ENCODE peak calls at places on chromosome 3, in seven cellular contexts. One of them, this sample, is unnamed.

GRCh38 chr3:56323986-56324420 is 144.3 kb downstream of the ERC2 start:
- DNase-seq in GM20000: no peak
- DNase-seq in D721Med: no peak
- DNase-seq in NCI-H1105: no peak
- DNase-seq in AG10803: peak
- DNase-seq in stimulated activated CD4-positive, alpha-beta T cell treated with anti-CD3 and anti-CD28 coated beads, TNF-alpha, amount 100 ng/mL, for 24 hours: no peak
- DNase-seq in OCI-M1: peak
- DNase-seq in this sample: no peak

GRCh38 chr3:9669720-9670432 is 20.6 kb downstream of the MTMR14 start:
- DNase-seq in GM20000: no peak
- DNase-seq in D721Med: no peak
- DNase-seq in NCI-H1105: no peak
- DNase-seq in AG10803: peak
- DNase-seq in stimulated activated CD4-positive, alpha-beta T cell treated with anti-CD3 and anti-CD28 coated beads, TNF-alpha, amount 100 ng/mL, for 24 hours: no peak
- DNase-seq in OCI-M1: no peak
- DNase-seq in this sample: no peak

GRCh38 chr3:63687569-63688233 is 35.2 kb downstream of the SNTN start:
- DNase-seq in GM20000: no peak
- DNase-seq in D721Med: no peak
- DNase-seq in NCI-H1105: no peak
- DNase-seq in AG10803: peak
- DNase-seq in stimulated activated CD4-positive, alpha-beta T cell treated with anti-CD3 and anti-CD28 coated beads, TNF-alpha, amount 100 ng/mL, for 24 hours: no peak
- DNase-seq in OCI-M1: no peak
- DNase-seq in this sample: no peak

GRCh38 chr3:14771593-14772497 is 46.9 kb upstream of the FGD5 start:
- DNase-seq in GM20000: no peak
- DNase-seq in D721Med: no peak
- DNase-seq in NCI-H1105: no peak
- DNase-seq in AG10803: no peak
- DNase-seq in stimulated activated CD4-positive, alpha-beta T cell treated with anti-CD3 and anti-CD28 coated beads, TNF-alpha, amount 100 ng/mL, for 24 hours: no peak
- DNase-seq in OCI-M1: no peak
- DNase-seq in this sample: no peak

GRCh38 chr3:72077473-72078259 is 292.7 kb upstream of the PROK2 start:
- DNase-seq in GM20000: no peak
- DNase-seq in D721Med: no peak
- DNase-seq in NCI-H1105: no peak
- DNase-seq in AG10803: no peak
- DNase-seq in stimulated activated CD4-positive, alpha-beta T cell treated with anti-CD3 and anti-CD28 coated beads, TNF-alpha, amount 100 ng/mL, for 24 hours: no peak
- DNase-seq in OCI-M1: no peak
- DNase-seq in this sample: no peak

GRCh38 chr3:112979244-112979832 is 4.4 kb upstream of the CD200R1 start:
- DNase-seq in GM20000: peak
- DNase-seq in D721Med: no peak
- DNase-seq in NCI-H1105: peak
- DNase-seq in AG10803: peak
- DNase-seq in stimulated activated CD4-positive, alpha-beta T cell treated with anti-CD3 and anti-CD28 coated beads, TNF-alpha, amount 100 ng/mL, for 24 hours: no peak
- DNase-seq in OCI-M1: peak
- DNase-seq in this sample: no peak

GRCh38 chr3:10263549-10264363 is 15.5 kb downstream of the TATDN2 start:
- DNase-seq in GM20000: no peak
- DNase-seq in D721Med: no peak
- DNase-seq in NCI-H1105: no peak
- DNase-seq in AG10803: peak
- DNase-seq in stimulated activated CD4-positive, alpha-beta T cell treated with anti-CD3 and anti-CD28 coated beads, TNF-alpha, amount 100 ng/mL, for 24 hours: peak
- DNase-seq in OCI-M1: peak
- DNase-seq in this sample: peak

GRCh38 chr3:120298996-120299395 is 14.0 kb upstream of the GPR156 start:
- DNase-seq in GM20000: no peak
- DNase-seq in D721Med: no peak
- DNase-seq in NCI-H1105: no peak
- DNase-seq in AG10803: no peak
- DNase-seq in stimulated activated CD4-positive, alpha-beta T cell treated with anti-CD3 and anti-CD28 coated beads, TNF-alpha, amount 100 ng/mL, for 24 hours: no peak
- DNase-seq in OCI-M1: no peak
- DNase-seq in this sample: no peak

GRCh38 chr3:188284455-188285212 is 130.7 kb downstream of the LPP start:
- DNase-seq in GM20000: no peak
- DNase-seq in D721Med: no peak
- DNase-seq in NCI-H1105: no peak
- DNase-seq in AG10803: no peak
- DNase-seq in stimulated activated CD4-positive, alpha-beta T cell treated with anti-CD3 and anti-CD28 coated beads, TNF-alpha, amount 100 ng/mL, for 24 hours: peak
- DNase-seq in OCI-M1: no peak
- DNase-seq in this sample: no peak

GRCh38 chr3:187830181-187830580 is 84.9 kb upstream of the BCL6 start:
- DNase-seq in GM20000: no peak
- DNase-seq in D721Med: no peak
- DNase-seq in NCI-H1105: no peak
- DNase-seq in AG10803: no peak
- DNase-seq in stimulated activated CD4-positive, alpha-beta T cell treated with anti-CD3 and anti-CD28 coated beads, TNF-alpha, amount 100 ng/mL, for 24 hours: no peak
- DNase-seq in OCI-M1: no peak
- DNase-seq in this sample: no peak

GRCh38 chr3:142151828-142152227 is 2.5 kb upstream of the TFDP2 start:
- DNase-seq in GM20000: no peak
- DNase-seq in D721Med: no peak
- DNase-seq in NCI-H1105: no peak
- DNase-seq in AG10803: no peak
- DNase-seq in stimulated activated CD4-positive, alpha-beta T cell treated with anti-CD3 and anti-CD28 coated beads, TNF-alpha, amount 100 ng/mL, for 24 hours: no peak
- DNase-seq in OCI-M1: no peak
- DNase-seq in this sample: no peak

GRCh38 chr3:10554236-10554611 is 48.8 kb upstream of the ATP2B2 start:
- DNase-seq in GM20000: no peak
- DNase-seq in D721Med: no peak
- DNase-seq in NCI-H1105: no peak
- DNase-seq in AG10803: no peak
- DNase-seq in stimulated activated CD4-positive, alpha-beta T cell treated with anti-CD3 and anti-CD28 coated beads, TNF-alpha, amount 100 ng/mL, for 24 hours: no peak
- DNase-seq in OCI-M1: no peak
- DNase-seq in this sample: no peak

GRCh38 chr3:48561045-48561736 is 2.4 kb downstream of the UCN2 start:
- DNase-seq in GM20000: peak
- DNase-seq in D721Med: no peak
- DNase-seq in NCI-H1105: no peak
- DNase-seq in AG10803: peak
- DNase-seq in stimulated activated CD4-positive, alpha-beta T cell treated with anti-CD3 and anti-CD28 coated beads, TNF-alpha, amount 100 ng/mL, for 24 hours: no peak
- DNase-seq in OCI-M1: peak
- DNase-seq in this sample: no peak

GRCh38 chr3:14391033-14391432 is 11.4 kb upstream of the SLC6A6 start:
- DNase-seq in GM20000: no peak
- DNase-seq in D721Med: no peak
- DNase-seq in NCI-H1105: no peak
- DNase-seq in AG10803: peak
- DNase-seq in stimulated activated CD4-positive, alpha-beta T cell treated with anti-CD3 and anti-CD28 coated beads, TNF-alpha, amount 100 ng/mL, for 24 hours: no peak
- DNase-seq in OCI-M1: peak
- DNase-seq in this sample: no peak

GRCh38 chr3:29525254-29525881 is 244.5 kb downstream of the RBMS3 start:
- DNase-seq in GM20000: no peak
- DNase-seq in D721Med: no peak
- DNase-seq in NCI-H1105: peak
- DNase-seq in AG10803: peak
- DNase-seq in stimulated activated CD4-positive, alpha-beta T cell treated with anti-CD3 and anti-CD28 coated beads, TNF-alpha, amount 100 ng/mL, for 24 hours: no peak
- DNase-seq in OCI-M1: no peak
- DNase-seq in this sample: no peak

GRCh38 chr3:41199866-41200668 is 762 bp downstream of the CTNNB1 start:
- DNase-seq in GM20000: peak
- DNase-seq in D721Med: no peak
- DNase-seq in NCI-H1105: no peak
- DNase-seq in AG10803: peak
- DNase-seq in stimulated activated CD4-positive, alpha-beta T cell treated with anti-CD3 and anti-CD28 coated beads, TNF-alpha, amount 100 ng/mL, for 24 hours: peak
- DNase-seq in OCI-M1: peak
- DNase-seq in this sample: peak

GRCh38 chr3:147472846-147473245 is 63.7 kb downstream of the ZIC1 start:
- DNase-seq in GM20000: no peak
- DNase-seq in D721Med: no peak
- DNase-seq in NCI-H1105: no peak
- DNase-seq in AG10803: no peak
- DNase-seq in stimulated activated CD4-positive, alpha-beta T cell treated with anti-CD3 and anti-CD28 coated beads, TNF-alpha, amount 100 ng/mL, for 24 hours: no peak
- DNase-seq in OCI-M1: no peak
- DNase-seq in this sample: no peak

GRCh38 chr3:171157286-171157685 is 130.8 kb upstream of the SLC2A2 start:
- DNase-seq in GM20000: no peak
- DNase-seq in D721Med: no peak
- DNase-seq in NCI-H1105: no peak
- DNase-seq in AG10803: no peak
- DNase-seq in stimulated activated CD4-positive, alpha-beta T cell treated with anti-CD3 and anti-CD28 coated beads, TNF-alpha, amount 100 ng/mL, for 24 hours: no peak
- DNase-seq in OCI-M1: no peak
- DNase-seq in this sample: no peak

GRCh38 chr3:195708066-195708465 is 12.7 kb upstream of the MUC20 start:
- DNase-seq in GM20000: peak
- DNase-seq in D721Med: no peak
- DNase-seq in NCI-H1105: no peak
- DNase-seq in AG10803: no peak
- DNase-seq in stimulated activated CD4-positive, alpha-beta T cell treated with anti-CD3 and anti-CD28 coated beads, TNF-alpha, amount 100 ng/mL, for 24 hours: no peak
- DNase-seq in OCI-M1: no peak
- DNase-seq in this sample: no peak

GRCh38 chr3:194323785-194324735 is 27.1 kb downstream of the CPN2 start:
- DNase-seq in GM20000: peak
- DNase-seq in D721Med: no peak
- DNase-seq in NCI-H1105: no peak
- DNase-seq in AG10803: peak
- DNase-seq in stimulated activated CD4-positive, alpha-beta T cell treated with anti-CD3 and anti-CD28 coated beads, TNF-alpha, amount 100 ng/mL, for 24 hours: no peak
- DNase-seq in OCI-M1: no peak
- DNase-seq in this sample: no peak